ENCODE peak calls at places on chromosomes 1 and 21, in eight cellular contexts. V is amniotic epithelial cell; T is tibial nerve; I is HCEC 1CT; P is stimulated activated naive B cell treated with anti-CD40 and anti-IgM and Interleukin-4, amounts not matched to agents 10 μg/mL and 1 μg/mL and 100 μg/mL, for 72 hours; O is mesothelial cell of epicardium; D is RWPE1; A is activated naive CD4-positive, alpha-beta T cell treated with Interleukin-2 at 50 U/mL for 16 hours. L is an unnamed sample.
A peak's percentile ranks its signal among the peaks of the same experiment; 100 is the strongest.

GRCh38 chr21:44742418-44743153 is 31.2 kb upstream of the TSPEAR start:
- DNase-seq in D (no peak), O (no peak), T (no peak), V (peak; percentile 7), P (no peak), A (no peak), I (peak; percentile 23), L (peak; percentile 34)

GRCh38 chr1:231383159-231383855 is 38.8 kb downstream of the EGLN1 start:
- DNase-seq in D (peak; percentile 53), I (no peak), P (no peak), V (no peak), A (no peak), O (no peak), T (no peak), L (peak; percentile 93)

GRCh38 chr1:39167632-39168209 is 36.8 kb upstream of the MACF1 start:
- DNase-seq in I (peak; percentile 77), D (no peak), T (no peak), O (no peak), P (no peak), V (peak; percentile 85), A (no peak), L (no peak)

GRCh38 chr1:42815938-42816599 is 853 bp upstream of the ERMAP start:
- DNase-seq in V (peak; percentile 26), A (peak; percentile 9), O (no peak), I (no peak), T (no peak), D (no peak), P (no peak), L (peak; percentile 5)

GRCh38 chr1:221782461-221782860 is 40.6 kb upstream of the DUSP10 start:
- DNase-seq in P (no peak), D (no peak), V (no peak), I (no peak), O (no peak), T (no peak), A (no peak), L (no peak)

GRCh38 chr1:43537423-43538142 is 6.9 kb downstream of the PTPRF start:
- DNase-seq in P (no peak), I (no peak), T (no peak), D (no peak), V (no peak), A (no peak), O (no peak), L (peak; percentile 38)

GRCh38 chr1:63004868-63005267 is 220.9 kb downstream of the ATG4C start:
- DNase-seq in P (no peak), O (no peak), T (no peak), V (peak; percentile 23), D (peak; percentile 30), I (peak; percentile 17), A (no peak), L (peak; percentile 16)

GRCh38 chr1:220046052-220046930 is at the start of gene EPRS1:
- DNase-seq in D (peak; percentile 97), O (peak; percentile 80), P (peak; percentile 97), V (peak; percentile 98), A (peak; percentile 95), T (peak; percentile 81), I (peak; percentile 99), L (peak; percentile 97)

GRCh38 chr1:16195518-16195905 is 16.9 kb downstream of the ARHGEF19 start:
- DNase-seq in O (no peak), T (no peak), A (no peak), I (no peak), D (no peak), P (no peak), V (peak; percentile 75), L (no peak)

GRCh38 chr1:3954391-3955160 is 54.5 kb upstream of the C1orf174 start:
- DNase-seq in I (no peak), D (no peak), T (no peak), A (no peak), V (no peak), P (no peak), O (no peak), L (no peak)

GRCh38 chr1:17098440-17099317 is 20.6 kb downstream of the PADI2 start:
- DNase-seq in D (no peak), O (no peak), P (no peak), I (no peak), T (no peak), V (no peak), A (no peak), L (peak; percentile 71)

GRCh38 chr1:184771190-184771691 is 16.6 kb upstream of the EDEM3 start:
- DNase-seq in D (no peak), O (no peak), V (no peak), A (no peak), I (no peak), T (no peak), P (no peak), L (peak; percentile 16)

GRCh38 chr1:229570891-229571516 is 12.5 kb upstream of the ABCB10 start:
- DNase-seq in O (no peak), D (no peak), T (no peak), I (no peak), P (peak; percentile 68), V (no peak), A (no peak), L (no peak)

GRCh38 chr1:21434394-21434793 is 5.5 kb upstream of the NBPF3 start:
- DNase-seq in T (no peak), P (no peak), I (no peak), A (no peak), D (no peak), V (no peak), O (no peak), L (no peak)

GRCh38 chr1:112358061-112358770 is 37.8 kb upstream of the CTTNBP2NL start:
- DNase-seq in T (no peak), O (no peak), P (no peak), V (peak; percentile 94), I (peak; percentile 23), A (no peak), D (no peak), L (no peak)

GRCh38 chr1:151832318-151832984 is 849 bp upstream of the RORC start:
- DNase-seq in I (peak; percentile 38), P (no peak), O (no peak), A (no peak), T (no peak), D (peak; percentile 34), V (peak; percentile 84), L (peak; percentile 74)

GRCh38 chr1:179129702-179130473 is 48.0 kb downstream of the TOR3A start:
- DNase-seq in D (no peak), I (peak; percentile 33), P (no peak), A (peak; percentile 16), V (peak; percentile 47), T (no peak), O (no peak), L (peak; percentile 45)

GRCh38 chr1:62784509-62785365 is 805 bp downstream of the ATG4C start:
- DNase-seq in O (no peak), D (peak; percentile 57), V (peak; percentile 25), I (peak; percentile 28), P (no peak), A (no peak), T (no peak), L (peak; percentile 15)

GRCh38 chr1:51517361-51518032 is 1.6 kb downstream of the EPS15 start:
- DNase-seq in P (no peak), D (no peak), A (no peak), V (peak; percentile 24), O (no peak), I (no peak), T (peak; percentile 35), L (peak; percentile 8)

GRCh38 chr1:36157115-36157903 is 1.3 kb downstream of the MAP7D1 start:
- DNase-seq in A (peak; percentile 10), P (no peak), D (no peak), T (no peak), O (no peak), V (peak; percentile 26), I (no peak), L (no peak)

GRCh38 chr1:229325873-229326502 is 16.9 kb downstream of the CCSAP start:
- DNase-seq in D (no peak), V (no peak), P (no peak), O (no peak), T (no peak), I (no peak), A (no peak), L (no peak)

GRCh38 chr1:228463559-228464455 is 23.4 kb upstream of the RNF187 start:
- DNase-seq in D (no peak), O (no peak), A (peak; percentile 60), I (no peak), T (no peak), V (peak; percentile 20), P (no peak), L (no peak)

GRCh38 chr1:229344139-229344538 is 1.3 kb upstream of the CCSAP start:
- DNase-seq in A (peak; percentile 57), I (no peak), D (peak; percentile 19), P (no peak), T (no peak), V (no peak), O (no peak), L (no peak)

GRCh38 chr1:183223467-183223866 is 37.4 kb downstream of the LAMC2 start:
- DNase-seq in D (no peak), A (no peak), T (no peak), I (no peak), V (peak; percentile 36), O (no peak), P (no peak), L (no peak)

GRCh38 chr1:175209493-175209921 is 16.9 kb upstream of the KIAA0040 start:
- DNase-seq in D (no peak), I (no peak), O (no peak), T (no peak), P (no peak), A (no peak), V (no peak), L (no peak)

GRCh38 chr1:153957744-153958110 is 685 bp downstream of the CRTC2 start:
- DNase-seq in I (no peak), D (no peak), V (peak; percentile 10), P (peak; percentile 54), A (peak; percentile 43), O (no peak), T (no peak), L (no peak)

GRCh38 chr21:43929217-43929971 is 64.4 kb downstream of the AGPAT3 start:
- DNase-seq in P (no peak), A (no peak), O (no peak), D (no peak), V (no peak), I (no peak), T (no peak), L (no peak)

GRCh38 chr1:3614755-3615742 is 3.7 kb upstream of the MEGF6 start:
- DNase-seq in P (no peak), V (peak; percentile 17), D (no peak), T (no peak), O (no peak), I (no peak), A (no peak), L (peak; percentile 16)

GRCh38 chr1:119603695-119604094 is 44.4 kb downstream of the ZNF697 start:
- DNase-seq in P (no peak), T (no peak), D (no peak), O (no peak), I (peak; percentile 24), A (no peak), V (peak; percentile 35), L (peak; percentile 44)

GRCh38 chr1:30942326-30942978 is 33.9 kb upstream of the SDC3 start:
- DNase-seq in T (no peak), A (no peak), I (no peak), D (no peak), P (no peak), V (no peak), O (no peak), L (no peak)

GRCh38 chr1:164772635-164773034 is 213.7 kb downstream of the PBX1 start:
- DNase-seq in A (no peak), P (no peak), T (no peak), O (no peak), V (peak; percentile 98), I (peak; percentile 97), D (peak; percentile 87), L (peak; percentile 98)

GRCh38 chr1:116457944-116458343 is 84.9 kb downstream of the ATP1A1 start:
- DNase-seq in I (no peak), D (no peak), P (no peak), A (no peak), V (no peak), O (no peak), T (no peak), L (no peak)

GRCh38 chr1:98677288-98677687 is 15.8 kb downstream of the SNX7 start:
- DNase-seq in V (peak; percentile 10), D (peak; percentile 83), P (no peak), A (no peak), T (no peak), I (peak; percentile 74), O (no peak), L (peak; percentile 89)

GRCh38 chr1:2459757-2460156 is 16.3 kb upstream of the PLCH2 start:
- DNase-seq in P (no peak), I (peak; percentile 21), T (no peak), O (no peak), V (peak; percentile 18), A (no peak), D (no peak), L (no peak)

L was measured in epithelial cell of esophagus.